ENCODE peak calls at places on chromosomes 5 and 9, in seven cellular contexts. B, S, Z, U, C, N and K are unnamed samples. For H3K4me1, the result is how much of the 10 kb centered on the place peaks cover.

GRCh38 chr9:19465571-19466267 is 56.9 kb downstream of the ACER2 start:
- DNase-seq in B (no peak), S (no peak), Z (no peak), U (no peak), C (no peak), N (no peak), K (no peak)

GRCh38 chr5:109483395-109483974 is 73.7 kb upstream of the PJA2 start:
- DNase-seq in B (no peak), S (peak), Z (no peak), U (no peak), C (no peak), N (no peak), K (no peak)

GRCh38 chr5:23139338-23140171 is 286.4 kb upstream of the CDH12 start:
- DNase-seq in B (peak), S (peak), Z (peak), U (peak), C (no peak), N (peak), K (no peak)

GRCh38 chr5:56496581-56497063 is 263.5 kb upstream of the ANKRD55 start:
- DNase-seq in B (no peak), S (no peak), Z (no peak), U (no peak), C (no peak), N (peak), K (no peak)

GRCh38 chr5:176548967-176549444 is at the start of gene CDHR2:
- DNase-seq in B (no peak), S (no peak), Z (no peak), U (no peak), C (no peak), N (no peak), K (no peak)

GRCh38 chr5:113489299-113489698 is 1.0 kb upstream of the MCC start:
- DNase-seq in B (no peak), S (no peak), Z (peak), U (peak), C (no peak), N (peak), K (no peak)

GRCh38 chr5:132825824-132826391 is 4.5 kb downstream of the SHROOM1 start:
- DNase-seq in B (no peak), S (peak), Z (no peak), U (no peak), C (peak), N (no peak), K (peak)

GRCh38 chr9:109020581-109020980 is 7.3 kb upstream of the CTNNAL1 start:
- DNase-seq in B (no peak), S (no peak), Z (no peak), U (no peak), C (no peak), N (no peak), K (no peak)

GRCh38 chr9:126532489-126532888 is 81.2 kb upstream of the LMX1B start:
- DNase-seq in B (no peak), S (no peak), Z (no peak), U (peak), C (no peak), N (no peak), K (no peak)

GRCh38 chr9:38224941-38225340 is 155.9 kb upstream of the SHB start:
- DNase-seq in B (no peak), S (no peak), Z (no peak), U (no peak), C (no peak), N (no peak), K (no peak)

GRCh38 chr5:16726538-16726946 is 109.7 kb upstream of the RETREG1 start:
- DNase-seq in B (no peak), S (no peak), Z (peak), U (no peak), C (no peak), N (no peak), K (no peak)

GRCh38 chr9:124257070-124257864 is 482 bp upstream of the NEK6 start:
- DNase-seq in B (no peak), S (peak), Z (no peak), U (no peak), C (peak), N (peak), K (no peak)

GRCh38 chr5:146756546-146756945 is 122.0 kb downstream of the PPP2R2B start:
- DNase-seq in B (no peak), S (no peak), Z (no peak), U (peak), C (no peak), N (no peak), K (no peak)

GRCh38 chr9:23945897-23946296 is 119.9 kb upstream of the ELAVL2 start:
- DNase-seq in B (no peak), S (no peak), Z (no peak), U (no peak), C (no peak), N (no peak), K (no peak)

GRCh38 chr9:36345103-36345846 is 54.8 kb downstream of the RNF38 start:
- DNase-seq in B (no peak), S (peak), Z (no peak), U (peak), C (no peak), N (no peak), K (no peak)

GRCh38 chr9:95341262-95342011 is 23.9 kb upstream of the FANCC start:
- DNase-seq in B (no peak), S (peak), Z (peak), U (no peak), C (no peak), N (peak), K (peak)

GRCh38 chr9:18146329-18146728 is 327.6 kb upstream of the ADAMTSL1 start:
- DNase-seq in B (no peak), S (no peak), Z (no peak), U (no peak), C (no peak), N (no peak), K (no peak)

GRCh38 chr9:130193531-130194405 is 21.6 kb downstream of the NCS1 start:
- DNase-seq in B (no peak), S (no peak), Z (no peak), U (no peak), C (no peak), N (no peak), K (no peak)

GRCh38 chr9:134981829-134982228 is 64.1 kb upstream of the FCN1 start:
- DNase-seq in B (no peak), S (no peak), Z (no peak), U (no peak), C (no peak), N (no peak), K (no peak)

GRCh38 chr5:26833596-26833995 is 204.8 kb downstream of the CDH9 start:
- DNase-seq in B (no peak), S (no peak), Z (no peak), U (no peak), C (no peak), N (peak), K (no peak)

GRCh38 chr9:89640391-89640790 is 35.6 kb downstream of the GADD45G start:
- DNase-seq in B (no peak), S (no peak), Z (no peak), U (no peak), C (no peak), N (no peak), K (no peak)

GRCh38 chr9:37908283-37908682 is 4.4 kb upstream of the SLC25A51 start:
- DNase-seq in B (no peak), S (no peak), Z (no peak), U (peak), C (no peak), N (no peak), K (no peak)

GRCh38 chr5:53364098-53364497 is 116.3 kb upstream of the FST start:
- DNase-seq in B (no peak), S (peak), Z (peak), U (no peak), C (no peak), N (no peak), K (no peak)

GRCh38 chr9:96619491-96620154 is at the start of gene CDC14B:
- DNase-seq in B (peak), S (peak), Z (peak), U (peak), C (peak), N (peak), K (peak)

GRCh38 chr9:95316794-95317118 is 753 bp downstream of the FANCC start:
- DNase-seq in B (peak), S (peak), Z (peak), U (peak), C (no peak), N (peak), K (peak)

GRCh38 chr5:109407913-109408312 is 1.9 kb downstream of the PJA2 start:
- DNase-seq in B (no peak), S (no peak), Z (no peak), U (no peak), C (no peak), N (no peak), K (no peak)

GRCh38 chr5:90381213-90381929 is 28.2 kb downstream of the CETN3 start:
- DNase-seq in B (no peak), S (no peak), Z (no peak), U (no peak), C (no peak), N (no peak), K (no peak)

GRCh38 chr5:115330868-115331267 is 34.4 kb upstream of the CCDC112 start:
- DNase-seq in B (no peak), S (no peak), Z (no peak), U (no peak), C (no peak), N (no peak), K (no peak)

GRCh38 chr5:50666261-50667078 is at the start of gene PARP8:
- DNase-seq in B (peak), S (peak), Z (peak), U (peak), C (peak), N (peak), K (peak)

GRCh38 chr5:145681686-145682085 is 153.5 kb downstream of the PRELID2 start:
- DNase-seq in B (peak), S (peak), Z (peak), U (peak), C (peak), N (peak), K (peak)

GRCh38 chr9:135479469-135480052 is at the start of gene PPP1R26:
- DNase-seq in B (peak), S (no peak), Z (no peak), U (no peak), C (no peak), N (no peak), K (no peak)

GRCh38 chr5:171317225-171317624 is 8.2 kb downstream of the TLX3 start:
- DNase-seq in B (no peak), S (no peak), Z (no peak), U (no peak), C (no peak), N (no peak), K (no peak)

GRCh38 chr9:135766707-135767106 is 64.7 kb downstream of the KCNT1 start:
- DNase-seq in B (no peak), S (no peak), Z (no peak), U (no peak), C (no peak), N (no peak), K (no peak)

GRCh38 chr5:13027886-13028285 is 916.6 kb downstream of the DNAH5 start:
- DNase-seq in B (no peak), S (no peak), Z (no peak), U (no peak), C (no peak), N (no peak), K (no peak)

GRCh38 chr9:95092321-95093072 is 225.0 kb downstream of the FANCC start:
- DNase-seq in B (peak), S (no peak), Z (peak), U (no peak), C (no peak), N (peak), K (no peak)

GRCh38 chr5:149646564-149646963 is 65.3 kb downstream of the ARHGEF37 start:
- DNase-seq in B (no peak), S (no peak), Z (peak), U (peak), C (no peak), N (no peak), K (no peak)

GRCh38 chr5:35990524-35990923 is 666 bp downstream of the UGT3A1 start:
- DNase-seq in B (no peak), S (peak), Z (no peak), U (no peak), C (no peak), N (no peak), K (peak)

DNA sequence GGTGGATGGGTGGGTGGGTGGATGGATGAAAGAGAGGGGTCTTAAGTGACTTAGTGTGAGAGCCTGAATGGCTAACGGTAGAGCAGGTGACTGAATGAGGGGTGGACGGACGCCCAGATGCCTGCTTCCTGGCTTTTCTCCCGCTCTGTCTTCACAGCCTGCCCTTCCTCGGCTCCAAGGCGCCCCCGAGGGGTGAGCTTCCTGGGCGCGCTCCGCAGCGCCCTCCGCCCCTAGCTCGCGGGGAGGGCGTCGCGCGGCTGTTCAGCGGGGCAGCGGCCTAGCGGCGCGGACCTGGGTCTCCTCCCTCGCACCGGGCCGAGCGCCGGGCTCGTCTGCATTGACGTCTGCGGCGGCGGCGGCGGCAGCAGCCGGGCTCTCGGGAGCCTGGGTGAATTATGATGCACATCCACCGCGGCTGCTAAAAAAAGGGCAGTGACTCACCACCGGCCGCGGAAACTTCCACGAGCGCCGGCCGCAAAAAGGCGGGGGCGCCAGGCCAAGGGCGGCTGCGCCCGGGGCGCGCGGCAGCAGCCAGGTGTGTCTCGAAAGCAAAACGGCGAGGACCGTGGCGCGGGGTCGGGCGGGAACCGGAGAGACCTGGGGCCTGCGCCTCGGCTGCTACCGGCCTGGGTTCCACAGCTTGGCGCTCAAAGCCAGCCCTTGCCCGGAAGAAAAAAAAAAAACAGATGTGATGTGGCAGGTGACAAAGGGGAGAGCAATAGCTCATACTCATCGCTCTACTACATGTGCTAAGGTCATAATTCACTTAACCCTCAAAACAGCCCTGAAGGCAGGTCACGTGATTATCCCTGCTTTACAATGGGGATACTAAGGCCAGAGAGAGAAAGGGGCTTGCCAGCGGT is 143.0 kb upstream of the ADRA1B start:
- DNase-seq in B (peak), S (peak), Z (peak), U (peak), C (peak), N (peak), K (peak)
- H3K4me1 ChIP-seq in B (under half), S (under half), Z (under half), U (under half), C (under half), N (under half), K (under half)

DNA sequence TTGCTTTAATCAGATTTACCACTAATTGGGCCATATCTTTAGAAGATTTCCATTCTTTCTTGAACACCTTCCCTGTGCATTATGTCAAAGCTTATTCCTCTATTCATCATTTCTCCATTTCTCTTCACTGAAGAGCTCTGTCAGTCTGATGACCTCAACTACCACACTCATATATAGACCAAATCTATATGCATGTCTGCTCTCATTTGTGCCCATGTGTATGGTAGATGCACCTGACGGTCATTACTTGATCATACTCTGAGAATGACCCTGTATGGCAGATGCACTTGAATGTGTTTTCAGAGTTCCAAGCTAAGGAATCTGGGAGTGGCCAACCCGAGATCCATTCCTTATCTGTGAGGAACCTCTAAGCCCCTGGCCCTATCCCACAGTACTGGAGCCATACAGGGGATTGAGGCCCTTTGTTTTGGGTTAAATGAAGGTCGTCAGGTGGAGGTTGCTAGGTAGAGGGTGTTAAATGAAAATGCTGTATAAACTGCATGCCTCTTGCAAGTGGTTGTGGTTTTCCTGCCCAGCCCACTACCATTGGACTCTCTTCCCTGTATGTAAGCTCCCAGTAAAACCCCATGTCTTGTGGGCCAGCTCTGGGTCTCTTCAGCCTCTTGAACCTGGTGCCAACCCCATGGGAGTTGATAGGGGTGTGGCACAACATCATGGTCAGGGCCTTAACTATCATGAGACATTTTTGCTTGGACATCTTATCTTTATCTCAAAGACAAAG is 229.5 kb downstream of the KIAA0825 start:
- DNase-seq in B (no peak), S (peak), Z (no peak), U (no peak), C (no peak), N (no peak), K (no peak)
- H3K4ac ChIP-seq in B (no peak), S (no peak), Z (no peak), U (no peak), C (no peak), N (no peak), K (no peak)

DNA sequence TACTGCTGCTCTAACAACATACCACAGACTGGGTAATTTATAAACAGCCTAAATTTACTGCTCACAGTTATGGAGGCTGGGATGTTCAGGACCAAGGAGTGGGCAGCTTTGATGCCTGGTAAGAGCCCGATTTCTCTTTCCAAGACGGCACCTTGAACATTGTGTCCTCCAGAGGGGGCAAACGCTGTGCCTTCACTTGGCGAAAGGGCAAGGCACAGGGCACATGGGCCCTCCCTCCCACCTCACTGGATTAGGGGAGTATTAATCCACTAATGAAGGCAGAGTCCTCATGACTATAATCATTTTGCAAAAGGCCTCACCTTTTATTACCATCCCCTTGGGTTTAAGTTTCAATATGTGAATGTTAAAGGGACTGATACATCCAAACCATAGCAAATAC is 397.7 kb downstream of the TMEM38B start:
- DNase-seq in B (no peak), S (no peak), Z (no peak), U (no peak), C (no peak), N (no peak), K (no peak)
- H3K4me1 ChIP-seq in B (under half), S (under half), Z (under half), U (under half), C (under half), N (under half), K (under half)

GRCh38 chr5:102974177-102974576 is 145.8 kb downstream of the GIN1 start:
- DNase-seq in B (no peak), S (peak), Z (no peak), U (no peak), C (no peak), N (no peak), K (no peak)
- H3K4ac ChIP-seq in B (no peak), S (no peak), Z (no peak), U (no peak), C (no peak), N (no peak), K (no peak)

GRCh38 chr5:139691275-139691629 is 43.1 kb downstream of the CXXC5 start:
- DNase-seq in B (no peak), S (no peak), Z (no peak), U (no peak), C (no peak), N (no peak), K (no peak)

GRCh38 chr5:139688712-139689413 is 40.7 kb downstream of the CXXC5 start:
- DNase-seq in B (no peak), S (peak), Z (no peak), U (no peak), C (no peak), N (no peak), K (no peak)

GRCh38 chr5:139689631-139690384 is 41.7 kb downstream of the CXXC5 start:
- DNase-seq in B (no peak), S (peak), Z (no peak), U (no peak), C (no peak), N (peak), K (peak)

GRCh38 chr5:139692148-139692547 is 44.0 kb downstream of the CXXC5 start:
- DNase-seq in B (no peak), S (no peak), Z (no peak), U (no peak), C (no peak), N (no peak), K (no peak)

GRCh38 chr5:139690385-139691274 is 42.5 kb downstream of the CXXC5 start:
- DNase-seq in B (no peak), S (peak), Z (peak), U (no peak), C (peak), N (peak), K (no peak)
- H3K4me1 ChIP-seq in B (half or more), S (under half), Z (under half), U (half or more), C (under half), N (half or more), K (under half)

DNA sequence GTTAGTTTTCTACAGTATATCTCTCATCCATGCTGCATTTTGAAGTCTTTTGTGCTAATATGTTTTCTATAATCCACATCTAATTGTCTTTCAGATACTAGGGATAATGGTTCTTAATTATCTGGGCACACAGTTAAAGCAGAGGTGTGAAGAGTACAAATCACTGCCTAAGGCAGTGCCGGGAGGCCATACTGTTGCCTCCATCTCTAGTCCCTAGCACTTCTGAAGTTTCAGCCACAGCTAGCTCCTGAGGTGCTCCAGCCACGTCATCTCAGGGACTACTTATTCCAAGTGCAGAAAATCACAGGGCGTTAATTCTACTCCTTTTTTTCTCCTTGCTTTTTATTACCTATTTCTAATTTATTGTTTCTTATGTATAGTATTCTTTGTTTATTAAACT is 760.0 kb upstream of the FAM174A start:
- DNase-seq in B (no peak), S (peak), Z (no peak), U (peak), C (no peak), N (no peak), K (no peak)
- H3K4ac ChIP-seq in B (no peak), S (no peak), Z (no peak), U (no peak), C (no peak), N (no peak), K (no peak)